ENCODE peak calls at places on chromosomes 5 and 9, in eight cellular contexts. N is spleen, L is sigmoid colon, F is stomach, B is H1, J is HL-60, I is suprapubic skin, D is HCT116. R is an unnamed sample.

GRCh38 chr9:74683322-74683721 is 186.2 kb downstream of the RORB start:
- DNase-seq in N (no peak), L (no peak), F (no peak), B (no peak), J (no peak), I (no peak), D (no peak), R (no peak)

GRCh38 chr9:93257808-93258331 is 73.9 kb downstream of the WNK2 start:
- DNase-seq in N (peak; percentile 55), L (peak; percentile 47), F (peak; percentile 10), B (peak; percentile 41), J (no peak), I (no peak), D (no peak), R (no peak)

GRCh38 chr9:132644251-132644650 is 25.5 kb downstream of the DDX31 start:
- DNase-seq in N (no peak), L (no peak), F (no peak), B (no peak), J (no peak), I (no peak), D (no peak), R (no peak)

GRCh38 chr5:180027449-180028089 is 44.0 kb downstream of the RNF130 start:
- DNase-seq in N (no peak), L (no peak), F (no peak), B (no peak), J (no peak), I (no peak), D (no peak), R (no peak)

GRCh38 chr9:27369591-27369990 is 72.6 kb upstream of the EQTN start:
- DNase-seq in N (no peak), L (no peak), F (no peak), B (no peak), J (no peak), I (no peak), D (no peak), R (no peak)

GRCh38 chr5:61055434-61056006 is 106.7 kb downstream of the SMIM15 start:
- DNase-seq in N (no peak), L (no peak), F (no peak), B (no peak), J (peak; percentile 5), I (no peak), D (no peak), R (no peak)

GRCh38 chr5:124920909-124921666 is 174.6 kb upstream of the ZNF608 start:
- DNase-seq in N (no peak), L (no peak), F (no peak), B (no peak), J (no peak), I (no peak), D (no peak), R (no peak)

GRCh38 chr5:28770307-28770706 is 1731.9 kb upstream of the CDH9 start:
- DNase-seq in N (no peak), L (no peak), F (no peak), B (no peak), J (no peak), I (no peak), D (no peak), R (no peak)

GRCh38 chr9:125950880-125951471 is 203.8 kb downstream of the PBX3 start:
- DNase-seq in N (no peak), L (no peak), F (no peak), B (peak; percentile 67), J (no peak), I (no peak), D (no peak), R (no peak)

GRCh38 chr5:58018016-58018415 is 441.9 kb downstream of the PLK2 start:
- DNase-seq in N (no peak), L (no peak), F (no peak), B (no peak), J (no peak), I (no peak), D (no peak), R (no peak)

GRCh38 chr9:126781717-126782388 is 23.0 kb upstream of the ZBTB43 start:
- DNase-seq in N (peak; percentile 92), L (peak; percentile 90), F (peak; percentile 89), B (peak; percentile 100), J (peak; percentile 67), I (peak; percentile 91), D (peak; percentile 68), R (peak; percentile 76)

GRCh38 chr5:42951847-42952411 is 88.2 kb downstream of the ANXA2R start:
- DNase-seq in N (peak; percentile 90), L (no peak), F (peak; percentile 31), B (no peak), J (no peak), I (no peak), D (no peak), R (no peak)

GRCh38 chr9:99004115-99004514 is 60.4 kb downstream of the COL15A1 start:
- DNase-seq in N (no peak), L (no peak), F (no peak), B (no peak), J (no peak), I (no peak), D (no peak), R (no peak)

GRCh38 chr9:125815568-125815967 is 68.4 kb downstream of the PBX3 start:
- DNase-seq in N (no peak), L (no peak), F (no peak), B (no peak), J (no peak), I (no peak), D (peak; percentile 51), R (no peak)

GRCh38 chr5:61202213-61202612 is 39.9 kb upstream of the SMIM15 start:
- DNase-seq in N (no peak), L (no peak), F (no peak), B (no peak), J (no peak), I (no peak), D (no peak), R (no peak)

DNA sequence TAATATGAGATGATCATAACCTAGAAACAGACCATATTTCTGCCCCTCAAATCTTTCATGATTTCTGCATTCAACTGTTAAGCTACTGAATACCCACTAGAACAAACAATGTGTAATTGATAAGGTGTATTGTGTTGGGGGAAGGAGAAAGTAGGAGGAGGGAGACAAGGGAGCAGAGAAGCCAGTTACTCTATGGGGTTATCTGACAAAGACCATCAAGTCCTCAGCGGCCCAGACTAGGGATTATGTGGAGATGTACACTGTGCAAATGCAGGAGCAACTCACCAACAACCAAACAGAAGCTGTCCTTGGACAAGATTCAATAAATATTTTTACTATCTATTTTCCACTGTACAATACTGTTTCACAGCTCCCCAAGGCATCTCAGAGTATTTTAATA is 2.7 kb downstream of the NRG2 start:
- DNase-seq in N (no peak), L (no peak), F (no peak), B (no peak), J (no peak), I (no peak), D (no peak), R (no peak)
- TF ChIP-seq POLR2AphosphoS5 in N (no peak), L (no peak), F (no peak), B (no peak), J (no peak), I (no peak), D (no peak), R (no peak)

GRCh38 chr9:34195143-34195542 is 16.3 kb downstream of the UBAP1 start:
- DNase-seq in N (no peak), L (no peak), F (no peak), B (no peak), J (no peak), I (no peak), D (no peak), R (no peak)

GRCh38 chr9:34185778-34186551 is 7.1 kb downstream of the UBAP1 start:
- DNase-seq in N (no peak), L (peak; percentile 84), F (peak; percentile 57), B (no peak), J (peak; percentile 80), I (no peak), D (peak; percentile 68), R (peak; percentile 25)

GRCh38 chr9:34187891-34188240 is 9.0 kb downstream of the UBAP1 start:
- DNase-seq in N (no peak), L (no peak), F (no peak), B (no peak), J (no peak), I (no peak), D (no peak), R (no peak)

GRCh38 chr9:34190996-34191892 is 12.4 kb downstream of the UBAP1 start:
- DNase-seq in N (no peak), L (no peak), F (no peak), B (no peak), J (no peak), I (no peak), D (no peak), R (no peak)
- TF ChIP-seq CTCF in N (no peak), L (no peak), F (no peak), B (peak; percentile 13), J (no peak), I (no peak), D (peak; percentile 58), R (no peak)

GRCh38 chr9:89426389-89426961 is 71.4 kb downstream of the SEMA4D start:
- DNase-seq in N (peak; percentile 55), L (no peak), F (no peak), B (no peak), J (peak; percentile 26), I (no peak), D (no peak), R (no peak)
- TF ChIP-seq POLR2AphosphoS5 in N (no peak), L (no peak), F (no peak), B (no peak), J (no peak), I (no peak), D (no peak), R (no peak)

GRCh38 chr9:127958728-127959127 is 21.1 kb upstream of the DPM2 start:
- DNase-seq in N (no peak), L (no peak), F (no peak), B (no peak), J (no peak), I (no peak), D (no peak), R (no peak)

GRCh38 chr9:127954831-127955293 is 17.2 kb upstream of the DPM2 start:
- DNase-seq in N (no peak), L (no peak), F (no peak), B (no peak), J (no peak), I (no peak), D (no peak), R (no peak)

GRCh38 chr9:127959841-127960409 is 20.9 kb downstream of the EEIG1 start:
- DNase-seq in N (no peak), L (no peak), F (no peak), B (no peak), J (no peak), I (no peak), D (no peak), R (no peak)

GRCh38 chr9:127953768-127954505 is 16.3 kb upstream of the DPM2 start:
- DNase-seq in N (no peak), L (no peak), F (no peak), B (no peak), J (no peak), I (no peak), D (no peak), R (no peak)

DNA sequence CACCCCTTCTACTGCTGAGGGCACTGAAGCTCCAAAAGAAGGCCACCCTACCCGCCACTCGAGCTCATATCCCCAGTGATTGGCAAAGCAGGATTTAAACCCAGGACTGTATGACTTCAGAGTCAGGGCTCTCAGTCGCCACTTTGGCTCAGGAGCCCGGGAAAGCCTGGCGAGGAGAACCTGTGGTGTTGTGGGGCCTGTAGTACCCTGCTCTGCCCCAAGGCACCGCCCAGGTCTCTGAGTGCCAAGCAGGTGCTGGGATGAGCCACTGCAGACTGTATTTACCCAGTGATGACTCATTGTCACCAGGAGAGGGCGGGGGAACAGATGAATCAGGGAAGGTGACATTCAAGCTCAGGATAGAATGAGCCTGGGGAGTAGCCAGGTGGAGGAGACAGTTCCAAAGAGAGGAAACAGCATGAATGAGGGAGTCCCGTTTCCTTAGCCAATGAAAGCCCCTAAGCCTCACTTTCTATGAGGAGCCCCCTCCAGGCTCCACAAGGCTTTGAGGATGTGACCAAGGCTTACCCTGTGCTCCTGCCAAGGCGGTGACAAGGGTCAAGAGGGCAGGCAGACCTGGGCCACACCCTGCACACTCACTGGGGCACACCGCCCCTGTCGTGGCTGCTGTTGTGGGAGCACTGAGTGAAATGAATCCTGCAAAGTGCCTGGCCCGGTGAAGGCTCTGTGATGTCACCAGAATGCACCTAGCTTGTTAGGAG is 17.8 kb upstream of the DPM2 start:
- DNase-seq in N (no peak), L (peak; percentile 89), F (peak; percentile 85), B (peak; percentile 75), J (peak; percentile 68), I (peak; percentile 89), D (peak; percentile 98), R (peak; percentile 98)
- TF ChIP-seq CTCF in N (no peak), L (peak; percentile 42), F (peak; percentile 25), B (peak; percentile 92), J (peak; percentile 33), I (peak; percentile 46), D (peak; percentile 45), R (peak; percentile 21)

R was measured in prostate gland.